ENCODE peak calls at places on chromosomes 7 and 10, in seven cellular contexts. E, T, W, I, Q, X and B are unnamed samples.

GRCh38 chr10:110995301-110995700 is 75.9 kb downstream of the SHOC2 start:
- DNase-seq in W (no peak), T (no peak), I (no peak), Q (no peak), X (no peak), E (no peak), B (no peak)

GRCh38 chr10:95728535-95728934 is 27.4 kb upstream of the ENTPD1 start:
- DNase-seq in T (no peak), I (no peak), W (no peak), X (no peak), Q (no peak), E (no peak), B (no peak)

GRCh38 chr10:129151281-129151680 is 315.8 kb upstream of the MGMT start:
- DNase-seq in I (no peak), X (no peak), T (no peak), Q (no peak), W (no peak), E (no peak), B (no peak)

GRCh38 chr10:17349717-17350116 is 104.7 kb downstream of the ST8SIA6 start:
- DNase-seq in W (no peak), X (no peak), I (no peak), Q (no peak), T (no peak), E (no peak), B (no peak)

GRCh38 chr10:79434816-79435215 is 10.6 kb downstream of the ZCCHC24 start:
- DNase-seq in Q (no peak), E (no peak), T (peak), X (peak), I (no peak), W (no peak), B (no peak)

GRCh38 chr10:126090911-126091728 is 194.8 kb downstream of the FANK1 start:
- DNase-seq in X (peak), E (no peak), T (no peak), W (no peak), I (no peak), Q (no peak), B (no peak)

GRCh38 chr10:21526184-21526951 is 886 bp upstream of the SKIDA1 start:
- DNase-seq in W (peak), I (peak), X (peak), E (peak), Q (peak), T (peak), B (peak)

GRCh38 chr10:131844546-131845084 is 56.2 kb upstream of the PPP2R2D start:
- DNase-seq in E (no peak), Q (no peak), W (no peak), T (peak), I (no peak), X (no peak), B (no peak)

GRCh38 chr7:53426145-53426750 is 390.8 kb downstream of the POM121L12 start:
- DNase-seq in E (no peak), Q (no peak), I (no peak), T (no peak), W (no peak), X (no peak), B (no peak)

GRCh38 chr10:129740532-129741279 is 223.4 kb downstream of the EBF3 start:
- DNase-seq in W (no peak), I (no peak), T (peak), X (no peak), E (no peak), Q (no peak), B (no peak)

GRCh38 chr10:119505588-119506315 is 36.8 kb downstream of the RGS10 start:
- DNase-seq in T (no peak), W (no peak), E (no peak), I (no peak), Q (no peak), X (no peak), B (no peak)

GRCh38 chr7:98922392-98923107 is 44.2 kb downstream of the TRRAP start:
- DNase-seq in Q (no peak), I (no peak), T (no peak), W (no peak), E (peak), X (no peak), B (no peak)

GRCh38 chr10:95387383-95387782 is 96.6 kb upstream of the PDLIM1 start:
- DNase-seq in T (no peak), X (no peak), Q (no peak), W (no peak), I (no peak), E (no peak), B (no peak)

GRCh38 chr7:130822642-130823041 is 88.6 kb upstream of the KLF14 start:
- DNase-seq in T (no peak), I (no peak), Q (no peak), E (no peak), W (no peak), X (no peak), B (no peak)

GRCh38 chr7:115838829-115839228 is 191.7 kb downstream of the TFEC start:
- DNase-seq in I (no peak), T (no peak), X (no peak), E (no peak), W (no peak), Q (no peak), B (no peak)

GRCh38 chr10:123422261-123422660 is 243.9 kb upstream of the GPR26 start:
- DNase-seq in X (no peak), Q (no peak), T (no peak), W (no peak), I (no peak), E (no peak), B (no peak)

GRCh38 chr7:13540429-13540828 is 449.0 kb downstream of the ETV1 start:
- DNase-seq in X (peak), T (no peak), E (no peak), W (no peak), Q (no peak), I (no peak), B (no peak)

GRCh38 chr10:132192991-132193670 is 6.4 kb downstream of the DPYSL4 start:
- DNase-seq in W (no peak), E (no peak), Q (no peak), I (no peak), X (no peak), T (peak), B (no peak)

GRCh38 chr10:73999703-74000102 is 1.8 kb downstream of the VCL start:
- DNase-seq in W (no peak), I (no peak), T (no peak), X (no peak), E (peak), Q (no peak), B (no peak)

GRCh38 chr10:79056736-79057391 is 11.9 kb upstream of the ZMIZ1 start:
- DNase-seq in E (no peak), Q (no peak), X (no peak), T (peak), I (no peak), W (no peak), B (no peak)

GRCh38 chr7:134691820-134692705 is 45.4 kb downstream of the BPGM start:
- DNase-seq in W (no peak), X (peak), E (no peak), T (no peak), Q (no peak), I (no peak), B (no peak)

GRCh38 chr10:55091691-55092328 is 290.8 kb upstream of the PCDH15 start:
- DNase-seq in T (no peak), I (no peak), X (no peak), E (no peak), Q (no peak), W (no peak), B (no peak)

GRCh38 chr10:70362357-70362756 is 20.1 kb downstream of the LRRC20 start:
- DNase-seq in X (no peak), T (no peak), Q (no peak), E (no peak), I (no peak), W (no peak), B (no peak)

GRCh38 chr10:25851548-25851947 is 82.5 kb upstream of the MYO3A start:
- DNase-seq in I (no peak), E (no peak), T (no peak), X (no peak), W (no peak), Q (no peak), B (no peak)

GRCh38 chr7:79741684-79742083 is 288.2 kb upstream of the MAGI2 start:
- DNase-seq in Q (no peak), X (no peak), T (no peak), W (no peak), I (no peak), E (no peak), B (no peak)

GRCh38 chr7:56290548-56290947 is 174.3 kb upstream of the NUPR2 start:
- DNase-seq in Q (no peak), W (no peak), I (no peak), T (no peak), X (no peak), E (no peak), B (no peak)

GRCh38 chr7:112065758-112066157 is 140.4 kb downstream of the DOCK4 start:
- DNase-seq in T (no peak), X (no peak), W (no peak), Q (no peak), E (no peak), I (no peak), B (no peak)

GRCh38 chr7:12481722-12482121 is 78.1 kb upstream of the VWDE start:
- DNase-seq in I (no peak), W (no peak), T (no peak), Q (peak), X (no peak), E (no peak), B (no peak)

GRCh38 chr10:22931948-22932347 is 4.1 kb downstream of the ARMC3 start:
- DNase-seq in I (no peak), T (no peak), Q (no peak), E (no peak), X (peak), W (no peak), B (no peak)